ENCODE peak calls at places on chromosomes 5 and 9, in nine cellular contexts. E is GM20000, G is PC-3, V is sigmoid colon, P is progenitor cell of endocrine pancreas, L is body of pancreas, J is left ventricle myocardium inferior, C is fibroblast of lung, N is OCI-LY7. R is an unnamed sample.

GRCh38 chr9:76359365-76359764 is 34.9 kb downstream of the RFK start:
- DNase-seq in E (no peak), G (no peak), V (no peak), P (no peak), L (no peak), J (no peak), C (no peak), N (no peak), R (no peak)

GRCh38 chr9:128684325-128685021 is 4.5 kb upstream of the SET start:
- DNase-seq in E (peak), G (peak), V (peak), P (peak), L (peak), J (peak), C (peak), N (peak), R (peak)

GRCh38 chr5:163586431-163587033 is 81.1 kb downstream of the MAT2B start:
- DNase-seq in E (no peak), G (no peak), V (no peak), P (no peak), L (no peak), J (no peak), C (no peak), N (no peak), R (peak)

GRCh38 chr5:14208071-14209021 is 65.2 kb downstream of the TRIO start:
- DNase-seq in E (no peak), G (peak), V (no peak), P (no peak), L (no peak), J (no peak), C (peak), N (peak), R (peak)

GRCh38 chr9:107587175-107587963 is 97.8 kb upstream of the KLF4 start:
- DNase-seq in E (no peak), G (no peak), V (no peak), P (no peak), L (peak), J (peak), C (no peak), N (no peak), R (no peak)

GRCh38 chr9:119280740-119281485 is 88.3 kb downstream of the BRINP1 start:
- DNase-seq in E (no peak), G (no peak), V (no peak), P (no peak), L (no peak), J (no peak), C (no peak), N (no peak), R (no peak)

GRCh38 chr5:75837258-75837841 is 120.1 kb upstream of the POC5 start:
- DNase-seq in E (no peak), G (no peak), V (no peak), P (no peak), L (no peak), J (no peak), C (no peak), N (no peak), R (no peak)

GRCh38 chr5:17860660-17861315 is 226.5 kb downstream of the TAF11L14 start:
- DNase-seq in E (no peak), G (peak), V (no peak), P (no peak), L (no peak), J (no peak), C (peak), N (no peak), R (no peak)

GRCh38 chr9:72986522-72987116 is 33.8 kb upstream of the ALDH1A1 start:
- DNase-seq in E (no peak), G (no peak), V (no peak), P (no peak), L (no peak), J (no peak), C (no peak), N (no peak), R (peak)

GRCh38 chr5:131242728-131243255 is 21.1 kb upstream of the CDC42SE2 start:
- DNase-seq in E (no peak), G (peak), V (no peak), P (no peak), L (no peak), J (no peak), C (peak), N (no peak), R (peak)

GRCh38 chr5:44332360-44332971 is 56.8 kb downstream of the FGF10 start:
- DNase-seq in E (peak), G (peak), V (no peak), P (no peak), L (no peak), J (no peak), C (peak), N (peak), R (peak)
- TF ChIP-seq CTCF in E (no peak), G (peak), V (peak), P (peak), L (peak), J (peak), C (peak), N (peak), R (peak)

GRCh38 chr5:113231653-113232000 is 203.2 kb downstream of the TSSK1B start:
- DNase-seq in E (no peak), G (no peak), V (no peak), P (no peak), L (no peak), J (no peak), C (no peak), N (no peak), R (no peak)
- TF ChIP-seq CTCF in E (no peak), G (no peak), V (no peak), P (no peak), L (no peak), J (no peak), C (no peak), N (no peak), R (no peak)

GRCh38 chr5:72555871-72556270 is 48.7 kb upstream of the ZNF366 start:
- DNase-seq in E (peak), G (no peak), V (no peak), P (no peak), L (no peak), J (no peak), C (peak), N (no peak), R (no peak)

GRCh38 chr5:72558383-72558782 is 51.2 kb upstream of the ZNF366 start:
- DNase-seq in E (no peak), G (no peak), V (no peak), P (no peak), L (no peak), J (no peak), C (peak), N (no peak), R (no peak)

GRCh38 chr5:72556351-72557146 is 49.3 kb upstream of the ZNF366 start:
- DNase-seq in E (peak), G (peak), V (peak), P (peak), L (peak), J (peak), C (peak), N (peak), R (peak)

GRCh38 chr5:72557147-72557501 is 49.9 kb upstream of the ZNF366 start:
- DNase-seq in E (no peak), G (no peak), V (no peak), P (no peak), L (no peak), J (no peak), C (no peak), N (no peak), R (no peak)

DNA sequence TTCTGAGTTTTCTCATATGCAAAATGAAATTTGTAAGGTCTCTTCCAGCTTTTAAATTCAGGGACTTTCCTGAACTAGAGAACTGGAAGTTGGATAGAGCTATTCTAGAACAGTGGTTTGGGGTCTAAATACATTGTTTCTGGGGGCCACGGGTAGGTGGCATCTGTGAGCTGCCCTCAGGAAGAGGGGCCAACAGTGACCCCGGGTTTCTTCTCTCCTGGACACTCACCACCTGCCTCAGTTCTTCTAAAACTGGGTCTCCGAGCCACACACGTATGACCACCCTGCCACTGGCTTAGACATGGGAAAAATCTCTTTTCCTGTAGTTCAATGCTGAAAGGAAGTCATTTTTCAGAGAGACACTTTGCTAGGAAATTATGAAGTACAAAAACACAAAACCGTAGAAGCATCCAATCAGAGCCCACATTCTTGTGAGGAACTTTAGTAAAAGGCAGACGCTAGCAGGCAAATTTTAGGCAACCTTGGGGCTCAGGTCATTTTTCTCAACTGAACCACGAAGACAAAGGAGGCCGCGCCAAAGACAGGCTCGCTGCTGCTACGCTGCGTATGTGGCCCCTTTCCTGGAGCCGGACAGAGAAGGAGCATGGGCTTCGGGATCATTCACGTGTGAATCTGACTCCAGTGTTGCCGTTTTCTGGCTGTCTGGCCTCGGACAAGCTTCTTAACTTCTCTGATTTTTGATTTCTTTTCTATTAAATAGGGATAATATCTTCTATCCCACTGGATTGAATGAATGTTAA is 50.5 kb upstream of the ZNF366 start:
- DNase-seq in E (no peak), G (no peak), V (no peak), P (no peak), L (no peak), J (no peak), C (no peak), N (no peak), R (no peak)
- TF ChIP-seq CTCF in E (no peak), G (no peak), V (no peak), P (no peak), L (no peak), J (no peak), C (no peak), N (no peak), R (no peak)

GRCh38 chr9:88514247-88514646 is 20.7 kb upstream of the NXNL2 start:
- DNase-seq in E (no peak), G (no peak), V (no peak), P (no peak), L (no peak), J (no peak), C (no peak), N (no peak), R (no peak)
- TF ChIP-seq CTCF in E (no peak), G (no peak), V (no peak), P (no peak), L (no peak), J (no peak), C (no peak), N (no peak), R (no peak)

GRCh38 chr5:10446490-10446889 is 4.8 kb downstream of the ROPN1L start:
- DNase-seq in E (no peak), G (no peak), V (no peak), P (no peak), L (no peak), J (no peak), C (no peak), N (no peak), R (no peak)
- TF ChIP-seq CTCF in E (no peak), G (no peak), V (no peak), P (no peak), L (no peak), J (no peak), C (no peak), N (no peak), R (no peak)

DNA sequence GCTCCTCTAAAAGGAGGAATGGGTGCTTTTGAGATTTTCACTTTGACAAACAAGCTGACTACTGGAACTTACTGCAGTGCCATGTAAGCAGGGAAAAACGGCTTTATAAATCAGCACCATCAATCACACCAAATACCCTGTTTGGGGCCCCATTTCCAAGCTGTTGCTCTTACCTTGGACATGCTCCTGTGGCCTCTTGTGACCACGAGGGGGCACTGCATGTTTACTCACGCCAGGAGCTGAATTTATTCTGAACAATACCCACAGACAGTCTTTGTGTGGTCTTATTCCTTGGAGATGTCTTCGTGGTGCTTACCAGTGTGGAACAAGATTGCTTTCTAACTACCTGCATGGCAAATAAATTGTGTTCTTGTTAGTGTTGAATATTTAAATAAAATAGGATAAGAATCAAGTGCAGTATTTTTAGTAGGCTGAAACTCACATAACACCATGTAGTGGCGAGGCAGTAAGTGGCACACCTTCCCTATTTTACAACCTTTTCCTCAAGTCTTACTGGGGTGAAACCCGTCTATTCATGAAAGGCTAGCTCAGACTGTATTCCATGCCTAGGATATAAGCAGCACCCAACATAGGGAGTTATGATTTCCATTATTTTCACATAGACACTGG is 155.5 kb upstream of the NMUR2 start:
- DNase-seq in E (peak), G (peak), V (no peak), P (peak), L (peak), J (peak), C (peak), N (peak), R (peak)
- TF ChIP-seq CTCF in E (peak), G (peak), V (peak), P (peak), L (peak), J (peak), C (peak), N (peak), R (peak)

R was measured in HFFc6.